ENCODE peak calls at places on chromosomes 1 and 21, in eight cellular contexts. One of them, this sample, is unnamed.

GRCh38 chr1:33866286-33866685 is 2.4 kb downstream of the HMGB4 start:
- DNase-seq in upper lobe of right lung: no peak
- DNase-seq in RPMI7951: peak
- DNase-seq in type B pancreatic cell: no peak
- DNase-seq in activated CD4-positive, alpha-beta T cell treated with anti-CD3 and anti-CD28 coated beads, Interleukin-2, amount 50 U/mL, for 4 hours: no peak
- DNase-seq in left colon: no peak
- DNase-seq in OCI-LY7: no peak
- DNase-seq in tibial nerve: no peak
- DNase-seq in this sample: no peak

GRCh38 chr1:87972818-87973217 is 644.1 kb downstream of the LMO4 start:
- DNase-seq in upper lobe of right lung: no peak
- DNase-seq in OCI-LY7: no peak
- DNase-seq in tibial nerve: no peak
- DNase-seq in type B pancreatic cell: no peak
- DNase-seq in left colon: no peak
- DNase-seq in RPMI7951: no peak
- DNase-seq in activated CD4-positive, alpha-beta T cell treated with anti-CD3 and anti-CD28 coated beads, Interleukin-2, amount 50 U/mL, for 4 hours: no peak
- DNase-seq in this sample: no peak

GRCh38 chr1:27152829-27153548 is 1.9 kb downstream of the SLC9A1 start:
- DNase-seq in left colon: no peak
- DNase-seq in OCI-LY7: no peak
- DNase-seq in tibial nerve: no peak
- DNase-seq in type B pancreatic cell: no peak
- DNase-seq in RPMI7951: no peak
- DNase-seq in activated CD4-positive, alpha-beta T cell treated with anti-CD3 and anti-CD28 coated beads, Interleukin-2, amount 50 U/mL, for 4 hours: no peak
- DNase-seq in upper lobe of right lung: no peak
- DNase-seq in this sample: no peak

GRCh38 chr21:41121785-41122415 is 46.1 kb upstream of the BACE2 start:
- DNase-seq in upper lobe of right lung: peak
- DNase-seq in OCI-LY7: peak
- DNase-seq in RPMI7951: peak
- DNase-seq in activated CD4-positive, alpha-beta T cell treated with anti-CD3 and anti-CD28 coated beads, Interleukin-2, amount 50 U/mL, for 4 hours: peak
- DNase-seq in type B pancreatic cell: peak
- DNase-seq in left colon: peak
- DNase-seq in tibial nerve: peak
- DNase-seq in this sample: no peak

GRCh38 chr1:17772580-17773215 is 17.6 kb downstream of the ACTL8 start:
- DNase-seq in type B pancreatic cell: no peak
- DNase-seq in RPMI7951: no peak
- DNase-seq in upper lobe of right lung: no peak
- DNase-seq in OCI-LY7: no peak
- DNase-seq in left colon: no peak
- DNase-seq in tibial nerve: no peak
- DNase-seq in activated CD4-positive, alpha-beta T cell treated with anti-CD3 and anti-CD28 coated beads, Interleukin-2, amount 50 U/mL, for 4 hours: no peak
- DNase-seq in this sample: no peak

GRCh38 chr1:161200992-161201827 is 957 bp upstream of the NDUFS2 start:
- DNase-seq in tibial nerve: no peak
- DNase-seq in upper lobe of right lung: no peak
- DNase-seq in OCI-LY7: no peak
- DNase-seq in activated CD4-positive, alpha-beta T cell treated with anti-CD3 and anti-CD28 coated beads, Interleukin-2, amount 50 U/mL, for 4 hours: no peak
- DNase-seq in type B pancreatic cell: no peak
- DNase-seq in left colon: peak
- DNase-seq in RPMI7951: peak
- DNase-seq in this sample: no peak

GRCh38 chr1:15272009-15272781 is 25.2 kb downstream of the FHAD1 start:
- DNase-seq in type B pancreatic cell: peak
- DNase-seq in RPMI7951: peak
- DNase-seq in activated CD4-positive, alpha-beta T cell treated with anti-CD3 and anti-CD28 coated beads, Interleukin-2, amount 50 U/mL, for 4 hours: no peak
- DNase-seq in upper lobe of right lung: peak
- DNase-seq in left colon: peak
- DNase-seq in tibial nerve: no peak
- DNase-seq in OCI-LY7: peak
- DNase-seq in this sample: no peak

GRCh38 chr21:45450741-45451740 is 46.1 kb downstream of the COL18A1 start:
- DNase-seq in tibial nerve: no peak
- DNase-seq in upper lobe of right lung: no peak
- DNase-seq in type B pancreatic cell: no peak
- DNase-seq in RPMI7951: no peak
- DNase-seq in OCI-LY7: no peak
- DNase-seq in activated CD4-positive, alpha-beta T cell treated with anti-CD3 and anti-CD28 coated beads, Interleukin-2, amount 50 U/mL, for 4 hours: no peak
- DNase-seq in left colon: no peak
- DNase-seq in this sample: no peak

GRCh38 chr1:5701642-5702041 is 290.6 kb downstream of the NPHP4 start:
- DNase-seq in activated CD4-positive, alpha-beta T cell treated with anti-CD3 and anti-CD28 coated beads, Interleukin-2, amount 50 U/mL, for 4 hours: no peak
- DNase-seq in OCI-LY7: no peak
- DNase-seq in type B pancreatic cell: no peak
- DNase-seq in left colon: no peak
- DNase-seq in tibial nerve: no peak
- DNase-seq in RPMI7951: no peak
- DNase-seq in upper lobe of right lung: no peak
- DNase-seq in this sample: no peak

GRCh38 chr1:29145739-29146437 is 22.2 kb upstream of the TMEM200B start:
- DNase-seq in type B pancreatic cell: no peak
- DNase-seq in left colon: no peak
- DNase-seq in RPMI7951: peak
- DNase-seq in tibial nerve: no peak
- DNase-seq in OCI-LY7: no peak
- DNase-seq in upper lobe of right lung: no peak
- DNase-seq in activated CD4-positive, alpha-beta T cell treated with anti-CD3 and anti-CD28 coated beads, Interleukin-2, amount 50 U/mL, for 4 hours: no peak
- DNase-seq in this sample: no peak

This sample was measured in stimulated activated CD4-positive, alpha-beta T cell treated with anti-CD3 and anti-CD28 coated beads, TNF-alpha, amount 100 ng/mL, for 4 hours.